ENCODE peak calls at places on chromosomes 11 and 22, in nine cellular contexts. One of them, this sample, is unnamed.

GRCh38 chr11:12624595-12624994 is 49.6 kb upstream of the TEAD1 start:
- DNase-seq in cardiac muscle cell: no peak
- DNase-seq in gastrocnemius medialis: no peak
- DNase-seq in RWPE2: no peak
- DNase-seq in adrenal gland: no peak
- DNase-seq in uterus: no peak
- DNase-seq in heart left ventricle: no peak
- DNase-seq in CD8-positive, alpha-beta T cell: no peak
- DNase-seq in ovary: no peak
- DNase-seq in this sample: no peak

GRCh38 chr22:32501797-32502290 is 27.2 kb downstream of the FBXO7 start:
- DNase-seq in gastrocnemius medialis: no peak
- DNase-seq in heart left ventricle: no peak
- DNase-seq in CD8-positive, alpha-beta T cell: no peak
- DNase-seq in cardiac muscle cell: no peak
- DNase-seq in ovary: no peak
- DNase-seq in RWPE2: no peak
- DNase-seq in uterus: no peak
- DNase-seq in adrenal gland: no peak
- DNase-seq in this sample: no peak

GRCh38 chr11:47248664-47249377 is at the start of gene ACP2:
- DNase-seq in adrenal gland: peak; percentile 89
- DNase-seq in uterus: peak; percentile 84
- DNase-seq in gastrocnemius medialis: peak; percentile 83
- DNase-seq in heart left ventricle: peak; percentile 89
- DNase-seq in ovary: peak; percentile 91
- DNase-seq in RWPE2: peak; percentile 88
- DNase-seq in cardiac muscle cell: peak; percentile 92
- DNase-seq in CD8-positive, alpha-beta T cell: peak; percentile 79
- DNase-seq in this sample: peak; percentile 92

GRCh38 chr11:68099474-68100405 is 21.4 kb downstream of the CHKA start:
- DNase-seq in RWPE2: no peak
- DNase-seq in ovary: peak; percentile 78
- DNase-seq in gastrocnemius medialis: no peak
- DNase-seq in adrenal gland: peak; percentile 78
- DNase-seq in cardiac muscle cell: peak; percentile 64
- DNase-seq in CD8-positive, alpha-beta T cell: peak; percentile 23
- DNase-seq in heart left ventricle: peak; percentile 50
- DNase-seq in uterus: no peak
- DNase-seq in this sample: no peak

GRCh38 chr22:41762980-41763779 is 37.3 kb upstream of the CCDC134 start:
- DNase-seq in RWPE2: no peak
- DNase-seq in gastrocnemius medialis: no peak
- DNase-seq in cardiac muscle cell: peak; percentile 37
- DNase-seq in heart left ventricle: no peak
- DNase-seq in uterus: no peak
- DNase-seq in CD8-positive, alpha-beta T cell: no peak
- DNase-seq in ovary: no peak
- DNase-seq in adrenal gland: no peak
- DNase-seq in this sample: no peak

GRCh38 chr22:22593964-22594656 is 35.0 kb upstream of the PRAME start:
- DNase-seq in adrenal gland: peak; percentile 46
- DNase-seq in heart left ventricle: peak; percentile 13
- DNase-seq in uterus: peak; percentile 17
- DNase-seq in RWPE2: no peak
- DNase-seq in gastrocnemius medialis: no peak
- DNase-seq in ovary: no peak
- DNase-seq in cardiac muscle cell: peak; percentile 68
- DNase-seq in CD8-positive, alpha-beta T cell: peak; percentile 25
- DNase-seq in this sample: no peak

GRCh38 chr11:117626576-117626975 is 170.4 kb downstream of the DSCAML1 start:
- DNase-seq in uterus: no peak
- DNase-seq in RWPE2: no peak
- DNase-seq in gastrocnemius medialis: no peak
- DNase-seq in CD8-positive, alpha-beta T cell: no peak
- DNase-seq in ovary: no peak
- DNase-seq in heart left ventricle: no peak
- DNase-seq in cardiac muscle cell: no peak
- DNase-seq in adrenal gland: no peak
- DNase-seq in this sample: no peak

GRCh38 chr11:47918882-47919495 is 61.4 kb upstream of the PTPRJ start:
- DNase-seq in cardiac muscle cell: peak; percentile 30
- DNase-seq in heart left ventricle: no peak
- DNase-seq in RWPE2: no peak
- DNase-seq in adrenal gland: no peak
- DNase-seq in CD8-positive, alpha-beta T cell: no peak
- DNase-seq in ovary: no peak
- DNase-seq in uterus: no peak
- DNase-seq in gastrocnemius medialis: no peak
- DNase-seq in this sample: no peak

GRCh38 chr11:75142714-75143419 is 8.0 kb upstream of the SLCO2B1 start:
- DNase-seq in adrenal gland: peak; percentile 75
- DNase-seq in gastrocnemius medialis: peak; percentile 50
- DNase-seq in uterus: peak; percentile 54
- DNase-seq in CD8-positive, alpha-beta T cell: peak; percentile 66
- DNase-seq in ovary: peak; percentile 61
- DNase-seq in heart left ventricle: peak; percentile 81
- DNase-seq in RWPE2: peak; percentile 85
- DNase-seq in cardiac muscle cell: peak; percentile 95
- DNase-seq in this sample: no peak

GRCh38 chr22:31605851-31606585 is 56.0 kb downstream of the PISD start:
- DNase-seq in heart left ventricle: no peak
- DNase-seq in RWPE2: peak; percentile 9
- DNase-seq in uterus: no peak
- DNase-seq in adrenal gland: no peak
- DNase-seq in CD8-positive, alpha-beta T cell: no peak
- DNase-seq in ovary: no peak
- DNase-seq in cardiac muscle cell: no peak
- DNase-seq in gastrocnemius medialis: no peak
- DNase-seq in this sample: no peak

GRCh38 chr22:38202437-38203089 is 769 bp downstream of the MAFF start:
- DNase-seq in gastrocnemius medialis: peak; percentile 94
- DNase-seq in adrenal gland: peak; percentile 90
- DNase-seq in heart left ventricle: peak; percentile 87
- DNase-seq in uterus: peak; percentile 89
- DNase-seq in ovary: peak; percentile 98
- DNase-seq in cardiac muscle cell: peak; percentile 94
- DNase-seq in RWPE2: no peak
- DNase-seq in CD8-positive, alpha-beta T cell: peak; percentile 35
- DNase-seq in this sample: peak; percentile 97

GRCh38 chr11:72045849-72046248 is 34.5 kb downstream of the NUMA1 start:
- DNase-seq in RWPE2: no peak
- DNase-seq in uterus: no peak
- DNase-seq in adrenal gland: no peak
- DNase-seq in heart left ventricle: no peak
- DNase-seq in ovary: peak; percentile 63
- DNase-seq in CD8-positive, alpha-beta T cell: no peak
- DNase-seq in cardiac muscle cell: peak; percentile 56
- DNase-seq in gastrocnemius medialis: no peak
- DNase-seq in this sample: no peak

GRCh38 chr22:40472579-40472978 is 102.2 kb downstream of the SGSM3 start:
- DNase-seq in uterus: no peak
- DNase-seq in RWPE2: no peak
- DNase-seq in adrenal gland: no peak
- DNase-seq in ovary: no peak
- DNase-seq in CD8-positive, alpha-beta T cell: no peak
- DNase-seq in cardiac muscle cell: no peak
- DNase-seq in heart left ventricle: no peak
- DNase-seq in gastrocnemius medialis: no peak
- DNase-seq in this sample: no peak

GRCh38 chr11:128373011-128373410 is 214.3 kb downstream of the ETS1 start:
- DNase-seq in adrenal gland: no peak
- DNase-seq in uterus: no peak
- DNase-seq in CD8-positive, alpha-beta T cell: no peak
- DNase-seq in gastrocnemius medialis: no peak
- DNase-seq in ovary: no peak
- DNase-seq in RWPE2: no peak
- DNase-seq in heart left ventricle: no peak
- DNase-seq in cardiac muscle cell: no peak
- DNase-seq in this sample: no peak
- TF ChIP-seq CTCF in adrenal gland: no peak
- TF ChIP-seq CTCF in uterus: no peak
- TF ChIP-seq CTCF in CD8-positive, alpha-beta T cell: no peak
- TF ChIP-seq CTCF in gastrocnemius medialis: no peak
- TF ChIP-seq CTCF in ovary: no peak
- TF ChIP-seq CTCF in RWPE2: no peak
- TF ChIP-seq CTCF in heart left ventricle: no peak
- TF ChIP-seq CTCF in cardiac muscle cell: no peak
- TF ChIP-seq CTCF in this sample: no peak

DNA sequence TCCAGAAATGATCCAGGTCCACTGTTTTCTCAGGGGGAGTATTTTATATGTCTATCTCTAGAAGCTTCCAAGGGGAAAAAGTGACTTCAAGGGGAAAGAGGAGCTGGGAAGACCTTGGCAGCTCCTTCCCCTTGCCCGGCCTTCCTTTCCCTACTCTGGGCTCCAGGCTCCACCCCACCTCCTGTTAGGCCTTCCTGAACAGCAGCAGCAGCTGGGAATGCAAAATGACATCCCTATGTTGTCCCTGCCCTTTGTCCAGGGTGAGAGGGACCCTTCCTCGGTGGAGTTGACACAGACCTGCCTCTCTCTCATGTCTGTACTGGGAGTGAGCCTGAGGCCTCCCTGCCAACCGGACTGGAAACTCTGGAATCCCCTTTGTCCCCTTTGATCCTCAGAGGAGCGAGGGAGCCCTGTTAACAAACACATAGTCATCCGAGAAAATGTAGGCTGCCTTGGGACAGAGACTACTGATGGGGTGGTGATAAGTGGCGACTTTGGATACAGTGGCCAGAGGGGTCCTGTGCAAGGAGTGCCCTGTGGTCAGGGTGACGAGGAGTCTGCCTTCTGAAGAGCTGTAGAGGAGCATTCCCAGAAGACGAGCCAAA is 9.0 kb upstream of the MALAT1 start:
- DNase-seq in heart left ventricle: peak; percentile 52
- DNase-seq in gastrocnemius medialis: no peak
- DNase-seq in cardiac muscle cell: peak; percentile 56
- DNase-seq in adrenal gland: peak; percentile 72
- DNase-seq in CD8-positive, alpha-beta T cell: no peak
- DNase-seq in uterus: no peak
- DNase-seq in RWPE2: no peak
- DNase-seq in ovary: peak; percentile 64
- DNase-seq in this sample: peak; percentile 83
- H3K27ac ChIP-seq in heart left ventricle: peak overlapping the region; percentile 99
- H3K27ac ChIP-seq in gastrocnemius medialis: peak overlapping the region; percentile 93
- H3K27ac ChIP-seq in cardiac muscle cell: peak overlapping the region; percentile 100
- H3K27ac ChIP-seq in adrenal gland: peak overlapping the region; percentile 95
- H3K27ac ChIP-seq in CD8-positive, alpha-beta T cell: no peak overlapping the region
- H3K27ac ChIP-seq in uterus: peak overlapping the region; percentile 94
- H3K27ac ChIP-seq in RWPE2: peak overlapping the region; percentile 99
- H3K27ac ChIP-seq in ovary: peak overlapping the region; percentile 96
- H3K27ac ChIP-seq in this sample: peak overlapping the region; percentile 98

GRCh38 chr11:102830328-102830727 is 13.1 kb downstream of the MMP3 start:
- DNase-seq in CD8-positive, alpha-beta T cell: no peak
- DNase-seq in cardiac muscle cell: no peak
- DNase-seq in RWPE2: no peak
- DNase-seq in heart left ventricle: no peak
- DNase-seq in gastrocnemius medialis: no peak
- DNase-seq in uterus: no peak
- DNase-seq in ovary: no peak
- DNase-seq in adrenal gland: no peak
- DNase-seq in this sample: no peak

GRCh38 chr11:102832612-102833011 is 10.8 kb downstream of the MMP3 start:
- DNase-seq in CD8-positive, alpha-beta T cell: no peak
- DNase-seq in RWPE2: no peak
- DNase-seq in heart left ventricle: no peak
- DNase-seq in gastrocnemius medialis: no peak
- DNase-seq in adrenal gland: no peak
- DNase-seq in ovary: no peak
- DNase-seq in cardiac muscle cell: no peak
- DNase-seq in uterus: no peak
- DNase-seq in this sample: no peak

GRCh38 chr11:102831128-102831708 is 12.2 kb downstream of the MMP3 start:
- DNase-seq in ovary: no peak
- DNase-seq in adrenal gland: peak; percentile 47
- DNase-seq in cardiac muscle cell: peak; percentile 38
- DNase-seq in RWPE2: no peak
- DNase-seq in uterus: peak; percentile 20
- DNase-seq in gastrocnemius medialis: peak; percentile 10
- DNase-seq in heart left ventricle: no peak
- DNase-seq in CD8-positive, alpha-beta T cell: no peak
- DNase-seq in this sample: no peak

GRCh38 chr11:102831709-102832492 is 11.5 kb downstream of the MMP3 start:
- DNase-seq in gastrocnemius medialis: no peak
- DNase-seq in uterus: no peak
- DNase-seq in adrenal gland: peak; percentile 8
- DNase-seq in ovary: no peak
- DNase-seq in cardiac muscle cell: peak; percentile 8
- DNase-seq in RWPE2: no peak
- DNase-seq in CD8-positive, alpha-beta T cell: no peak
- DNase-seq in heart left ventricle: no peak
- DNase-seq in this sample: no peak

GRCh38 chr11:102829671-102830070 is 13.7 kb downstream of the MMP3 start:
- DNase-seq in uterus: no peak
- DNase-seq in CD8-positive, alpha-beta T cell: no peak
- DNase-seq in RWPE2: no peak
- DNase-seq in gastrocnemius medialis: no peak
- DNase-seq in heart left ventricle: no peak
- DNase-seq in cardiac muscle cell: no peak
- DNase-seq in ovary: no peak
- DNase-seq in adrenal gland: no peak
- DNase-seq in this sample: no peak
- H3K4me3 ChIP-seq in uterus: no peak overlapping the region
- H3K4me3 ChIP-seq in CD8-positive, alpha-beta T cell: no peak overlapping the region
- H3K4me3 ChIP-seq in RWPE2: no peak overlapping the region
- H3K4me3 ChIP-seq in gastrocnemius medialis: no peak overlapping the region
- H3K4me3 ChIP-seq in heart left ventricle: no peak overlapping the region
- H3K4me3 ChIP-seq in cardiac muscle cell: no peak overlapping the region
- H3K4me3 ChIP-seq in ovary: no peak overlapping the region
- H3K4me3 ChIP-seq in adrenal gland: no peak overlapping the region
- H3K4me3 ChIP-seq in this sample: no peak overlapping the region

GRCh38 chr11:123374622-123374968 is 55.5 kb upstream of the GRAMD1B start:
- DNase-seq in cardiac muscle cell: no peak
- DNase-seq in ovary: no peak
- DNase-seq in heart left ventricle: no peak
- DNase-seq in gastrocnemius medialis: no peak
- DNase-seq in CD8-positive, alpha-beta T cell: no peak
- DNase-seq in adrenal gland: no peak
- DNase-seq in uterus: no peak
- DNase-seq in RWPE2: no peak
- DNase-seq in this sample: no peak
- TF ChIP-seq CTCF in cardiac muscle cell: no peak
- TF ChIP-seq CTCF in ovary: no peak
- TF ChIP-seq CTCF in heart left ventricle: no peak
- TF ChIP-seq CTCF in gastrocnemius medialis: no peak
- TF ChIP-seq CTCF in CD8-positive, alpha-beta T cell: no peak
- TF ChIP-seq CTCF in adrenal gland: no peak
- TF ChIP-seq CTCF in uterus: no peak
- TF ChIP-seq CTCF in RWPE2: no peak
- TF ChIP-seq CTCF in this sample: no peak

DNA sequence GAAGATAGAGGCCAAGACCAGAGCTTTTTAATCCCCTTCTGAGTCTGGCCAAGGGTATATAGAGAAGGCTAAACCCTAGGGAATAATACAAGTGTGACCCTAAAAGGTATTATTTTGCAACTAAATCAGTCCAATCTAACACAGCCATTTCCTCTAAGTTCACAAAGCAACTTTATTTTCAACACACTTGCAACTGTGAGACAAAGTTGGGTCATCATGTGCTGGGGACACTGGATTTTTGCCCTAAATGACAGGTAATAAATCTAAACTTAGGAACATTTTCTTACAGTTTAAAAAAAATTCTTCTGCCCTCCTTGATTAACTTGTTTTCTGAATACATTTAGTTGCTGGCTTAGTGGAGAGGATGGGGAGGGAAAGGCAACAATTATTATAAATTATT is 78.3 kb downstream of the DDIAS start:
- DNase-seq in uterus: no peak
- DNase-seq in RWPE2: no peak
- DNase-seq in gastrocnemius medialis: no peak
- DNase-seq in CD8-positive, alpha-beta T cell: no peak
- DNase-seq in heart left ventricle: no peak
- DNase-seq in ovary: no peak
- DNase-seq in adrenal gland: no peak
- DNase-seq in cardiac muscle cell: no peak
- DNase-seq in this sample: no peak
- H3K27ac ChIP-seq in uterus: peak overlapping the region; percentile 31
- H3K27ac ChIP-seq in RWPE2: peak overlapping the region; percentile 80
- H3K27ac ChIP-seq in gastrocnemius medialis: peak overlapping the region; percentile 47
- H3K27ac ChIP-seq in CD8-positive, alpha-beta T cell: no peak overlapping the region
- H3K27ac ChIP-seq in heart left ventricle: no peak overlapping the region
- H3K27ac ChIP-seq in ovary: no peak overlapping the region
- H3K27ac ChIP-seq in adrenal gland: peak overlapping the region; percentile 23
- H3K27ac ChIP-seq in cardiac muscle cell: no peak overlapping the region
- H3K27ac ChIP-seq in this sample: no peak overlapping the region